ENCODE peak calls at places on chromosome 6, in five cellular contexts. M is fibroblast of the aortic adventitia; E is brain microvascular endothelial cell; V is CD8-positive, alpha-beta T cell; X is prostate gland. T is an unnamed sample.

GRCh38 chr6:166284640-166285039 is 23.6 kb downstream of the PRR18 start:
- DNase-seq in M (no peak), E (no peak), V (no peak), X (no peak), T (no peak)

GRCh38 chr6:139027620-139028182 is 844 bp upstream of the ABRACL start:
- DNase-seq in M (peak), E (peak), V (peak), X (no peak), T (no peak)

GRCh38 chr6:130008236-130008873 is 10.0 kb upstream of the L3MBTL3 start:
- DNase-seq in M (peak), E (no peak), V (no peak), X (peak), T (no peak)

GRCh38 chr6:125867483-125867935 is 76.7 kb downstream of the NCOA7 start:
- DNase-seq in M (peak), E (no peak), V (no peak), X (peak), T (peak)

GRCh38 chr6:167898673-167899311 is 72.1 kb downstream of the AFDN start:
- DNase-seq in M (peak), E (no peak), V (no peak), X (no peak), T (no peak)

GRCh38 chr6:90144396-90144795 is 152.2 kb downstream of the BACH2 start:
- DNase-seq in M (no peak), E (no peak), V (no peak), X (no peak), T (no peak)

GRCh38 chr6:71288228-71289038 is at the start of gene OGFRL1:
- DNase-seq in M (peak), E (peak), V (peak), X (peak), T (peak)

GRCh38 chr6:7086488-7086887 is 21.3 kb upstream of the RREB1 start:
- DNase-seq in M (peak), E (no peak), V (peak), X (no peak), T (no peak)

GRCh38 chr6:102619585-102619984 is 1226.1 kb downstream of the GRIK2 start:
- DNase-seq in M (peak), E (peak), V (no peak), X (no peak), T (no peak)

GRCh38 chr6:11093065-11093590 is 506 bp upstream of the SMIM13 start:
- DNase-seq in M (no peak), E (no peak), V (peak), X (peak), T (no peak)

GRCh38 chr6:133778414-133778813 is 110.5 kb upstream of the TCF21 start:
- DNase-seq in M (peak), E (peak), V (no peak), X (no peak), T (no peak)

GRCh38 chr6:24283043-24283985 is 74.5 kb downstream of the DCDC2 start:
- DNase-seq in M (peak), E (peak), V (no peak), X (peak), T (peak)
- TF ChIP-seq CTCF in M (peak), E (peak), V (peak), X (peak), T (peak)

GRCh38 chr6:15247750-15248450 is 2.0 kb downstream of the JARID2 start:
- DNase-seq in M (peak), E (peak), V (peak), X (peak), T (peak)
- TF ChIP-seq CTCF in M (peak), E (peak), V (peak), X (no peak), T (no peak)

GRCh38 chr6:160765412-160765811 is 63.4 kb downstream of the PLG start:
- DNase-seq in M (no peak), E (no peak), V (no peak), X (no peak), T (no peak)

GRCh38 chr6:160767647-160768019 is 65.6 kb downstream of the PLG start:
- DNase-seq in M (no peak), E (no peak), V (no peak), X (no peak), T (no peak)

GRCh38 chr6:160767019-160767646 is 65.1 kb downstream of the PLG start:
- DNase-seq in M (peak), E (peak), V (no peak), X (peak), T (peak)

GRCh38 chr6:160768101-160768500 is 66.1 kb downstream of the PLG start:
- DNase-seq in M (no peak), E (no peak), V (no peak), X (no peak), T (no peak)

DNA sequence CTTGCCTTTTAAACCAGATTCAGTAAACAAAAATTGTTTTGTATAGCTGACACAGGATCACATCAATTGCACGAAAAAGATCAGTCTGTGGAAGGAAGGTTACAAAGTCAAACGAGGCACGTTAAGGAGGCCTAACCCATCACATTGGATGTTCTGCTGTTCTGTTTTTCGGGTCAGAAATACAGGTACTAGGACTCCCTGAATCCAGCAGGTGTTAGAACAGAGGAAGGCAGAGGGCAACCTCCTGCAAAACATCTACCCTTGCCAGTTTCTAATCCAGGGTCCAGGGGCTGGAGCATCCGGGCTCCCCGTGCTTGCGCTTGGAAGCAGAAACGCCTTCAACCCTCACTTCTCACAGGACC is 64.6 kb downstream of the PLG start:
- DNase-seq in M (no peak), E (no peak), V (no peak), X (no peak), T (no peak)
- TF ChIP-seq CTCF in M (no peak), E (no peak), V (no peak), X (no peak), T (no peak)

GRCh38 chr6:149043476-149044130 is 273.9 kb upstream of the TAB2 start:
- DNase-seq in M (no peak), E (peak), V (no peak), X (no peak), T (no peak)
- TF ChIP-seq CTCF in M (peak), E (peak), V (no peak), X (no peak), T (no peak)

GRCh38 chr6:12147557-12148316 is 135.6 kb downstream of the HIVEP1 start:
- DNase-seq in M (peak), E (no peak), V (no peak), X (no peak), T (no peak)
- TF ChIP-seq CTCF in M (peak), E (peak), V (no peak), X (no peak), T (no peak)

GRCh38 chr6:88919032-88919431 is 44.4 kb downstream of the RNGTT start:
- DNase-seq in M (peak), E (no peak), V (no peak), X (no peak), T (no peak)
- TF ChIP-seq CTCF in M (peak), E (peak), V (no peak), X (no peak), T (peak)

DNA sequence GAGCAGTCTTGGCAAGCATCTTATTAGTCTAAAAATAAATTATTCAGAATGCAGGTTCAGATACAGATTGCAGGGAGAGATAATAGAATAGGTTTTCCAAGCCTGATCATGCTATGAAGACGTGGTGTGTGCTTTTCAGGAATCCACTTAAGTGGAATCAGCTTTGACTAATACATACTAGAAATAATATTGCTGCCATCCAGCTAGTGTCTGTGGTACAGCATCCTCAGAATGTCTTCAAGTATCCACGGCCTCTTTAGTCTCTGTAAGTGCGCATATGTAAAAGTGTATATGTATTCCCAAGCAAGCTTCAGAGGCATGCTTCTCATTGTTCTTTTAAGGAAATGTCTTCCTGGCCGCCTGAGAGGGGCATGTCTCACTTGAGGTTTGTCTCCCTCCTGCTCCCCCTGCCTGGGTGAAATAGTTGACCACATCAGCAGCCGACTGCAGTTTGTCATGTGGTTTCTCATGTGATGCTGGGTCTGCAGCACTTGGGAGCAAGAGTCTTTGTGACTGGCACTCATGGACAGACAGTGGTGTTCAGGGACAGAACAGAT is 150.9 kb downstream of the PRL start:
- DNase-seq in M (peak), E (peak), V (peak), X (no peak), T (no peak)
- TF ChIP-seq CTCF in M (peak), E (peak), V (no peak), X (no peak), T (no peak)